ENCODE peak calls at places on chromosomes 6 and 20, in four cellular contexts. One of them, this sample, is unnamed.

GRCh38 chr6:120935908-120936307 is 398.4 kb downstream of the TBC1D32 start:
- DNase-seq in IMR-90: no peak
- DNase-seq in OCI-LY7: no peak
- DNase-seq in H1: no peak
- DNase-seq in this sample: no peak

GRCh38 chr6:35330541-35331119 is 11.7 kb upstream of the PPARD start:
- DNase-seq in IMR-90: no peak
- DNase-seq in OCI-LY7: no peak
- DNase-seq in H1: no peak
- DNase-seq in this sample: no peak

GRCh38 chr6:162770136-162770535 is 42.4 kb downstream of the PACRG start:
- DNase-seq in IMR-90: no peak
- DNase-seq in OCI-LY7: no peak
- DNase-seq in H1: no peak
- DNase-seq in this sample: no peak

GRCh38 chr6:32566957-32567356 is 22.7 kb downstream of the HLA-DRB1 start:
- DNase-seq in IMR-90: no peak
- DNase-seq in OCI-LY7: no peak
- DNase-seq in H1: no peak
- DNase-seq in this sample: no peak

GRCh38 chr6:118812972-118813371 is 81.0 kb upstream of the ASF1A start:
- DNase-seq in IMR-90: peak
- DNase-seq in OCI-LY7: no peak
- DNase-seq in H1: no peak
- DNase-seq in this sample: peak

GRCh38 chr6:33694401-33694931 is 17.0 kb downstream of the UQCC2 start:
- DNase-seq in IMR-90: peak
- DNase-seq in OCI-LY7: no peak
- DNase-seq in H1: no peak
- DNase-seq in this sample: peak

GRCh38 chr6:157770946-157771345 is 52.1 kb upstream of the SNX9 start:
- DNase-seq in IMR-90: peak
- DNase-seq in OCI-LY7: no peak
- DNase-seq in H1: no peak
- DNase-seq in this sample: peak

GRCh38 chr6:72819609-72820008 is 197.7 kb downstream of the KCNQ5 start:
- DNase-seq in IMR-90: no peak
- DNase-seq in OCI-LY7: no peak
- DNase-seq in H1: no peak
- DNase-seq in this sample: no peak

GRCh38 chr6:53128842-53129241 is 19.8 kb downstream of the GCM1 start:
- DNase-seq in IMR-90: no peak
- DNase-seq in OCI-LY7: no peak
- DNase-seq in H1: no peak
- DNase-seq in this sample: no peak

DNA sequence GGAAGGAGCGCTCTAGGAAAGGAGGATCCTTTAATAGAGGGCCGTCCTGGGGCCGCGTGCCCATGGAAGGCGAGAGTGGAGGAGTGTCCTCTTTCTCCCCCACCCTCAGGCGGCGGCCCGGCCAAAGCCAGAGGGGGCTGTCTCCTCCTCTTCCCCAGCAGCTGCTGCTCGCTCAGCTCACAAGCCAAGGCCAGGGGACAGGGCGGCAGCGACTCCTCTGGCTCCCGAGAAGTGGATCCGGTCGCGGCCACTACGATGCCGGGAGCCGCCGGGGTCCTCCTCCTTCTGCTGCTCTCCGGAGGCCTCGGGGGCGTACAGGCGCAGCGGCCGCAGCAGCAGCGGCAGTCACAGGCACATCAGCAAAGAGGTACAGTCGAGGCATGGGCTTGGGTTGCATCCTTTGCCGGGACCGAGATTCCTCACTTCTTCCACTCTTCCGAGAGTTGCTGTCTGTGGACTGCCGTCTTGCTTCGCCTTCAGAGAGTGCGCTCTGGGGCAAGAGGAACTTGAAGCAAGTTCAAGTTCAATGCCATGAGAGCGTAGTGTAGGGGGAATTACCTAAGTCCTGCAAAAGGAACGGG is at the start of gene LAMA2:
- DNase-seq in IMR-90: peak
- DNase-seq in OCI-LY7: no peak
- DNase-seq in H1: peak
- DNase-seq in this sample: peak
- H2AFZ ChIP-seq in IMR-90: peak
- H2AFZ ChIP-seq in OCI-LY7: no peak
- H2AFZ ChIP-seq in H1: peak
- H2AFZ ChIP-seq in this sample: peak

DNA sequence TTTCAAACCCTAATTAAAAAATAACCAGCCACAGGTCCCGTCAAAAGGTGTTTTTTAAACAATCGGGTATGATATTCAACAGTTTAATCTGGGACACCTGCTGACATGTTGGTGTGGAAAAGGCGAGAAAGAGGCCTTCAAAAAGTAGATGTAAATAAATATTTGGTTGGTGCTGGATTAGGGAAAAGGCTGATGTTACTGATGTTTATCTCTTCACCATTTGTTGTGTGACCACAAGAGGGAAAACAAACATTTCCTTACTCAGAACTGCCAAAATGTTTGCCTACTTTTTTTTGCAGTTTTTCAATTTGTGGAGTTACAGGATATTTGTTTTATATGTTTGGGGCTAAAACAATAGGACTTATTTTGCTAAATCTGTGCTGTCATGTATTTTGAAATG is 745 bp downstream of the SASH1 start:
- DNase-seq in IMR-90: no peak
- DNase-seq in OCI-LY7: no peak
- DNase-seq in H1: no peak
- DNase-seq in this sample: no peak
- TF ChIP-seq CTCF in IMR-90: no peak
- TF ChIP-seq CTCF in OCI-LY7: no peak
- TF ChIP-seq CTCF in H1: no peak
- TF ChIP-seq CTCF in this sample: no peak

GRCh38 chr20:8200220-8200619 is 68.2 kb downstream of the PLCB1 start:
- DNase-seq in IMR-90: no peak
- DNase-seq in OCI-LY7: no peak
- DNase-seq in H1: no peak
- DNase-seq in this sample: no peak

GRCh38 chr20:8194721-8195120 is 62.7 kb downstream of the PLCB1 start:
- DNase-seq in IMR-90: peak
- DNase-seq in OCI-LY7: no peak
- DNase-seq in H1: no peak
- DNase-seq in this sample: peak

GRCh38 chr20:8190043-8190880 is 58.2 kb downstream of the PLCB1 start:
- DNase-seq in IMR-90: no peak
- DNase-seq in OCI-LY7: no peak
- DNase-seq in H1: no peak
- DNase-seq in this sample: no peak

GRCh38 chr20:8196096-8196495 is 64.0 kb downstream of the PLCB1 start:
- DNase-seq in IMR-90: no peak
- DNase-seq in OCI-LY7: no peak
- DNase-seq in H1: no peak
- DNase-seq in this sample: no peak
- H2AFZ ChIP-seq in IMR-90: no peak
- H2AFZ ChIP-seq in OCI-LY7: no peak
- H2AFZ ChIP-seq in H1: no peak
- H2AFZ ChIP-seq in this sample: no peak

GRCh38 chr20:38882600-38882999 is 43.6 kb upstream of the FAM83D start:
- DNase-seq in IMR-90: no peak
- DNase-seq in OCI-LY7: no peak
- DNase-seq in H1: no peak
- DNase-seq in this sample: no peak

GRCh38 chr20:38880952-38881735 is 45.1 kb upstream of the FAM83D start:
- DNase-seq in IMR-90: no peak
- DNase-seq in OCI-LY7: peak
- DNase-seq in H1: no peak
- DNase-seq in this sample: no peak

GRCh38 chr20:38883981-38884733 is 42.1 kb upstream of the FAM83D start:
- DNase-seq in IMR-90: no peak
- DNase-seq in OCI-LY7: peak
- DNase-seq in H1: no peak
- DNase-seq in this sample: no peak

GRCh38 chr20:38883081-38883980 is 42.9 kb upstream of the FAM83D start:
- DNase-seq in IMR-90: peak
- DNase-seq in OCI-LY7: peak
- DNase-seq in H1: no peak
- DNase-seq in this sample: peak

GRCh38 chr20:38881806-38882440 is 44.3 kb upstream of the FAM83D start:
- DNase-seq in IMR-90: no peak
- DNase-seq in OCI-LY7: no peak
- DNase-seq in H1: no peak
- DNase-seq in this sample: no peak
- TF ChIP-seq CTCF in IMR-90: no peak
- TF ChIP-seq CTCF in OCI-LY7: no peak
- TF ChIP-seq CTCF in H1: no peak
- TF ChIP-seq CTCF in this sample: no peak

GRCh38 chr6:12331951-12332749 is 42.0 kb downstream of the EDN1 start:
- DNase-seq in IMR-90: peak
- DNase-seq in OCI-LY7: no peak
- DNase-seq in H1: no peak
- DNase-seq in this sample: no peak

GRCh38 chr6:12334524-12335130 is 44.5 kb downstream of the EDN1 start:
- DNase-seq in IMR-90: no peak
- DNase-seq in OCI-LY7: no peak
- DNase-seq in H1: no peak
- DNase-seq in this sample: no peak

GRCh38 chr6:12335717-12336116 is 45.6 kb downstream of the EDN1 start:
- DNase-seq in IMR-90: no peak
- DNase-seq in OCI-LY7: no peak
- DNase-seq in H1: no peak
- DNase-seq in this sample: no peak

GRCh38 chr6:12336121-12336971 is 46.2 kb downstream of the EDN1 start:
- DNase-seq in IMR-90: no peak
- DNase-seq in OCI-LY7: no peak
- DNase-seq in H1: no peak
- DNase-seq in this sample: no peak

GRCh38 chr6:12335131-12335527 is 45.0 kb downstream of the EDN1 start:
- DNase-seq in IMR-90: no peak
- DNase-seq in OCI-LY7: no peak
- DNase-seq in H1: no peak
- DNase-seq in this sample: no peak
- H2AFZ ChIP-seq in IMR-90: no peak
- H2AFZ ChIP-seq in OCI-LY7: no peak
- H2AFZ ChIP-seq in H1: no peak
- H2AFZ ChIP-seq in this sample: no peak

DNA sequence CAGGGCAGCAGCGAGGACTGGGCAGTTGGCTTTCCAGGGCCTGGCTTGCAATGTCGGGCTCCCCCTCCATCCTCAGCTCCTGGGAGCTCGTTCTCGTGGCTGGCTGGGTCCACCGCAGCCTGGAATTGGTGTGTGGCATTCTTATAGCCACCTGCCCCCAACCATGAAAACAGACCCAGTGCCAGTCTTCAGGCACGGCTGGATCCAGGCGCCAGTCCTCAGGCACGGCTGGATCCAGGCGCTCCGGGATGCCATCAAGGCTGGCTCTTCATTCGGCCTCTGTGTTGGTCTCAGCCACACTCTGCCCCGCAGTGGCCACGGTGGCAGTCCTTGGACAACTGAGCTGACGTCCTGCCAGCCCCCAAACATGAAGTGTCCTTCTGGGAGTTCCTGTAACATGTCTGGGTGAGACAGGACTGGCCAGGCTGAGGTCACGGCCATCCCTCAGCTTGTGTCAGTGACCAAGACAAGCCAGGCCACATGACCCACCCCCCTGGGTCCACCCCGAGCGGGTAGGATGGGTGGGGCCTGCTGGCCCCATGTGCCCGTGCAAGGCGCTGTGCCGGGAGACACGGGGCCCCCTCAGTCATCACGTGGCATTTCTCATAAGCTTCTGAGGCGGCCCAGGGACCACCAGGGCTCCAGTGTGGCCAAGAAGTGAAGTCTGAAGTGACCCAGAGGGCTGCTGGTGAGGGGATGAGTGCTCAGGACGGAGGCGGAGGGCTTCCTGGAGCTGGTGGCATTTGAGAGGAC is 99.0 kb downstream of the TAF4 start:
- DNase-seq in IMR-90: no peak
- DNase-seq in OCI-LY7: no peak
- DNase-seq in H1: no peak
- DNase-seq in this sample: no peak
- TF ChIP-seq CTCF in IMR-90: no peak
- TF ChIP-seq CTCF in OCI-LY7: no peak
- TF ChIP-seq CTCF in H1: no peak
- TF ChIP-seq CTCF in this sample: no peak

GRCh38 chr20:20791664-20792568 is 79.5 kb upstream of the RALGAPA2 start:
- DNase-seq in IMR-90: no peak
- DNase-seq in OCI-LY7: no peak
- DNase-seq in H1: no peak
- DNase-seq in this sample: no peak
- H2AFZ ChIP-seq in IMR-90: no peak
- H2AFZ ChIP-seq in OCI-LY7: no peak
- H2AFZ ChIP-seq in H1: peak
- H2AFZ ChIP-seq in this sample: no peak

DNA sequence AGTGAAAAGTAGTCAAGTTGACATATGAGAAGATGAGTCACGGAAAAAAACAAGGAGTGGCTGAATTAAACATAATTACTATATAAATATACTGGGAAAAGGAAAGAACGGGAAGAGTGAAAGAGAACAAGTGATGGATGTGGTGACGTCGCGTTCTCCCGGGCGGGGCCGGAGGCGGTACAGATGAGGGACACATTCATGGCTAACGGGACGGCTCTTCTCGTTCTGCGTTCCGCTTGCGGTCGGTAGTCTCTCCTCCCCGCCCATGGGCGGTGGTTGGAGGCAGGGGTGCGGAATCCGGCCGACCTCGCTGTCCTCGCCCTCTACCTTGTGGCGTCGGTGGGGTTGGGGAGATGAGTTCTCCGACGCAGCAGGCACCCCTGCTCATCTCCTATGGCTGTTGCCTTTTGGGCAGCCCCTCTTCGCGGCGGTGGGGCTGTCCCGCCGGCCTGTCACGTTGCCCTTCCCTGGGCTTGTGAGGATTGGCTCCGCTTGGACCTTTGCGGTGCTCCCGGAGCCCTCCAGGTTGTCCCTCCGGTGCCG is 22.5 kb downstream of the HLA-G start:
- DNase-seq in IMR-90: no peak
- DNase-seq in OCI-LY7: no peak
- DNase-seq in H1: no peak
- DNase-seq in this sample: no peak
- TF ChIP-seq CTCF in IMR-90: no peak
- TF ChIP-seq CTCF in OCI-LY7: no peak
- TF ChIP-seq CTCF in H1: no peak
- TF ChIP-seq CTCF in this sample: no peak

This sample was measured in fibroblast of lung.